ENCODE peak calls at places on chromosomes 16 and 17, in seven cellular contexts. D is Peyer's patch; P is stomach; O is body of pancreas; U is heart left ventricle; E is CD8-positive, alpha-beta T cell; C is psoas muscle. G is an unnamed sample.

GRCh38 chr16:50741225-50741807 is 570 bp upstream of the CYLD start:
- DNase-seq in E (no peak), O (peak; percentile 42), P (no peak), U (no peak), D (no peak), C (peak; percentile 61), G (no peak)

GRCh38 chr17:36851230-36851629 is 86.0 kb upstream of the LHX1 start:
- DNase-seq in D (no peak), O (no peak), U (no peak), E (no peak), C (no peak), P (no peak), G (no peak)

GRCh38 chr16:4272114-4272954 is 489 bp downstream of the TFAP4 start:
- DNase-seq in O (peak; percentile 53), D (peak; percentile 66), P (peak; percentile 45), C (peak; percentile 79), U (peak; percentile 76), E (peak; percentile 59), G (peak; percentile 89)

GRCh38 chr16:25108054-25108453 is 3.5 kb upstream of the LCMT1 start:
- DNase-seq in U (no peak), D (peak; percentile 40), O (no peak), E (peak; percentile 49), P (no peak), C (no peak), G (no peak)

GRCh38 chr17:6072157-6072556 is 2.0 kb downstream of the WSCD1 start:
- DNase-seq in C (no peak), P (no peak), U (no peak), E (no peak), D (no peak), O (no peak), G (no peak)

GRCh38 chr17:50805486-50805885 is 29.9 kb upstream of the WFIKKN2 start:
- DNase-seq in C (no peak), O (peak; percentile 73), E (no peak), D (no peak), P (no peak), U (no peak), G (no peak)

GRCh38 chr17:82204831-82205719 is 7.6 kb downstream of the CCDC57 start:
- DNase-seq in E (peak; percentile 44), U (no peak), O (no peak), D (no peak), C (no peak), P (no peak), G (no peak)

GRCh38 chr16:51762081-51762995 is 611.3 kb upstream of the SALL1 start:
- DNase-seq in U (peak; percentile 80), D (no peak), P (peak; percentile 85), O (peak; percentile 84), C (peak; percentile 77), E (peak; percentile 20), G (peak; percentile 60)

GRCh38 chr16:68328151-68328859 is 17.5 kb downstream of the PRMT7 start:
- DNase-seq in E (peak; percentile 77), D (peak; percentile 74), P (peak; percentile 86), O (peak; percentile 80), U (peak; percentile 84), C (peak; percentile 87), G (peak; percentile 79)

GRCh38 chr17:73956595-73957465 is 246.6 kb upstream of the RPL38 start:
- DNase-seq in D (peak; percentile 42), P (peak; percentile 59), E (peak; percentile 53), C (no peak), U (no peak), O (peak; percentile 69), G (peak; percentile 44)

GRCh38 chr17:76382803-76383644 is 1.4 kb upstream of the SPHK1 start:
- DNase-seq in D (peak; percentile 32), U (peak; percentile 81), O (peak; percentile 40), C (no peak), E (peak; percentile 58), P (peak; percentile 50), G (peak; percentile 72)

GRCh38 chr17:83034525-83034924 is 44.9 kb upstream of the METRNL start:
- DNase-seq in D (no peak), O (no peak), E (no peak), P (no peak), C (no peak), U (no peak), G (no peak)

GRCh38 chr16:7268182-7268581 is 64.5 kb upstream of the RBFOX1 start:
- DNase-seq in P (no peak), C (no peak), D (no peak), E (no peak), U (no peak), O (peak; percentile 14), G (no peak)

GRCh38 chr17:17865035-17865434 is 28.2 kb upstream of the SREBF1 start:
- DNase-seq in D (no peak), U (no peak), P (no peak), O (no peak), E (no peak), C (no peak), G (no peak)

DNA sequence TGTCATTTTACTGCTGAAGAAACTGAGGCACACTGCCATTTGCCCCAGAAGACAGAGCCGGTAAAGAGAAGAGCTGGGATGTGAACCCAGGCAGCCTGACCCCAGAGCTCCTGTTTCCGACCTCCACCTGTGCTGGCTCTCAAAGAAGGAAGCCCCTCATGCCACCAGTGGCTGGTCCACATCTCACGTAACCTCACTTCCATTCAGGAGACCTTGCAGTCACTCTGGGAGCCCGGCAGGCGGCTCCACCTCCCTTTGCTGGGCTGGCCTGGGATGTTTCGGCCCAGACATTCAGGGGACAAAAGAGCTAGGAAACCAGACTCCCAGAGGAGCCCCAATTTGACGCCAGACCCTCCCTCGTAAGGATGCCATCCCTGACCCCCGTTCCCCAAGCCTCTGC is 2.9 kb downstream of the TAF1C start:
- DNase-seq in E (no peak), O (no peak), C (no peak), P (no peak), U (no peak), D (no peak), G (peak; percentile 44)
- TF ChIP-seq CTCF in E (no peak), O (no peak), C (peak; percentile 9), P (no peak), U (no peak), D (no peak), G (no peak)

GRCh38 chr16:56265184-56265583 is 73.9 kb downstream of the GNAO1 start:
- DNase-seq in U (no peak), E (no peak), C (no peak), D (no peak), P (no peak), O (no peak), G (no peak)

GRCh38 chr16:56264609-56264972 is 73.3 kb downstream of the GNAO1 start:
- DNase-seq in C (no peak), E (no peak), U (no peak), D (no peak), O (no peak), P (no peak), G (no peak)

GRCh38 chr16:56262148-56262878 is 71.0 kb downstream of the GNAO1 start:
- DNase-seq in D (peak; percentile 56), P (no peak), O (no peak), E (peak; percentile 58), C (no peak), U (no peak), G (no peak)

GRCh38 chr16:56262879-56263245 is 71.6 kb downstream of the GNAO1 start:
- DNase-seq in C (no peak), E (no peak), U (no peak), D (no peak), O (no peak), P (no peak), G (no peak)

DNA sequence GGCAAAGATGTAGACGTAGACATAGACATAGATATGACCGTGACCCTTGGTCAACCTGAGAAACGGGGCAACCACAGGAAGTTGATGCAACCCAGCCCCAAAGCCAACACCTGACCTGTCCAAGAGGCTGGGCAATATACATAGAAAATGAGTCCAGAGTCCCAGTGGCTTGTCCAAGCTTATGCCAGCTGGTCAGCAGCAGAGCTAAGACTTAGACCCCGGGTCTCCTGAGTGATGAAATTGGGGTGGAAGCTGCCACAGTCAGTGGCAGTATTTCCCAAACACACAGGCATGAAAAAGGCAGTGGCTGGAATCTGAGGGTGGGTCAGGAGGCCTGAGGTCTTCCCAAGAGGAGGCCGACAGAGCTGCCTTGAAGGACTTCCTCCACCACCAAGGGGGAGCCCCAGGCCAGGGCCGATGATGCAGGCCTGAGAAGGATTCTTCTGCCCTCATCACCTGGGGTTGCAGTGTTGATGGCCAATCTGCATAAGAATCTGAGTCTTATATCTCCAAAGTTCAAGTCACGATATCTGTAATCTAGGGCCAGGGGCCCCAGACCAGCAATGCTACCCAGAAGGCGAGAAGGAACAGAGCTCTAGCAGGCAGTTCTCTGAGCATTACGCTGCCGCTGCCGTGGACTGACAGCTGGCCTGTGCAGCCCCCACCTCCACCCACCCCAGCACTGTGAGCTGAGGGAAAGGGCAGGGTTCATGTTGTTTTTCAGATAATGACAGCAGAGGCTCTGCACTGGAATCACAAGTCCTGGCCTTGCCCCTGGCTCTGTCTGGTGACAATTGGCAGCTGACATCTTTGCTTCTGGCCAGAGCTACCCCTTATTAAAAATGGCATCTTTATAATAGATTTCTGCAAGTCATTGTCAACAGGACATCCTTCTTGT is 72.7 kb downstream of the GNAO1 start:
- DNase-seq in O (no peak), D (no peak), C (no peak), P (no peak), E (no peak), U (no peak), G (no peak)
- H3K4me1 ChIP-seq in O (no peaks in the 10 kb centered on the region), D (no peaks in the 10 kb centered on the region), C (no peaks in the 10 kb centered on the region), P (no peaks in the 10 kb centered on the region), E (peaks cover 28% of the 10 kb centered on the region), U (peaks cover 38% of the 10 kb centered on the region), G (no peaks in the 10 kb centered on the region)

GRCh38 chr16:27353853-27354252 is 40.1 kb downstream of the IL4R start:
- DNase-seq in D (no peak), C (no peak), U (no peak), P (no peak), O (no peak), E (no peak), G (no peak)
- H3K36me3 ChIP-seq in D (no peaks in the 10 kb centered on the region), C (no peaks in the 10 kb centered on the region), U (peaks cover 92% of the 10 kb centered on the region), P (peaks cover 74% of the 10 kb centered on the region), O (peaks cover 24% of the 10 kb centered on the region), E (peaks cover 63% of the 10 kb centered on the region), G (no peaks in the 10 kb centered on the region)

GRCh38 chr17:63832455-63832854 is 5.0 kb upstream of the FTSJ3 start:
- DNase-seq in E (no peak), U (no peak), C (no peak), P (no peak), O (no peak), D (no peak), G (no peak)
- TF ChIP-seq CTCF in E (peak; percentile 15), U (no peak), C (no peak), P (no peak), O (no peak), D (no peak), G (no peak)

G was measured in left lung.